ENCODE peak calls at places on chromosomes 3 and 15, in four cellular contexts. B is pancreas, X is transverse colon, C is brain microvascular endothelial cell. Q is an unnamed sample.

GRCh38 chr3:124924741-124925140 is 9.8 kb downstream of the MUC13 start:
- DNase-seq in B (no peak), X (no peak), C (no peak), Q (no peak)

GRCh38 chr3:183844606-183845005 is 19.2 kb upstream of the MAP6D1 start:
- DNase-seq in B (no peak), X (no peak), C (peak; percentile 36), Q (no peak)

GRCh38 chr15:41501191-41501917 is 7.7 kb downstream of the ITPKA start:
- DNase-seq in B (no peak), X (no peak), C (no peak), Q (peak; percentile 40)

GRCh38 chr15:31238906-31239305 is 87.7 kb upstream of the KLF13 start:
- DNase-seq in B (no peak), X (no peak), C (no peak), Q (no peak)

GRCh38 chr3:143216709-143217182 is 97.2 kb downstream of the CHST2 start:
- DNase-seq in B (no peak), X (no peak), C (no peak), Q (no peak)

GRCh38 chr15:71781179-71781964 is 29.0 kb upstream of the NR2E3 start:
- DNase-seq in B (no peak), X (no peak), C (peak; percentile 51), Q (no peak)

GRCh38 chr3:11584570-11584969 is 59.1 kb downstream of the VGLL4 start:
- DNase-seq in B (no peak), X (no peak), C (no peak), Q (no peak)

GRCh38 chr15:78682013-78682651 is 41.1 kb upstream of the CHRNB4 start:
- DNase-seq in B (no peak), X (no peak), C (no peak), Q (no peak)

GRCh38 chr3:81299486-81299885 is 462.0 kb downstream of the GBE1 start:
- DNase-seq in B (no peak), X (no peak), C (no peak), Q (no peak)

GRCh38 chr3:19972056-19972455 is 25.2 kb downstream of the RAB5A start:
- DNase-seq in B (no peak), X (no peak), C (no peak), Q (no peak)

GRCh38 chr3:88231207-88231606 is 81.4 kb downstream of the C3orf38 start:
- DNase-seq in B (no peak), X (no peak), C (no peak), Q (no peak)

GRCh38 chr3:62882676-62883228 is 7.5 kb upstream of the CADPS start:
- DNase-seq in B (no peak), X (no peak), C (no peak), Q (no peak)

GRCh38 chr15:25875551-25875950 is 12.4 kb upstream of the ATP10A start:
- DNase-seq in B (no peak), X (no peak), C (no peak), Q (no peak)

GRCh38 chr3:190375250-190375649 is 12.7 kb upstream of the CLDN16 start:
- DNase-seq in B (no peak), X (no peak), C (no peak), Q (no peak)

GRCh38 chr3:24400015-24400414 is 94.6 kb downstream of the THRB start:
- DNase-seq in B (no peak), X (no peak), C (no peak), Q (no peak)

GRCh38 chr3:107208100-107208499 is 169.1 kb upstream of the CCDC54 start:
- DNase-seq in B (no peak), X (no peak), C (peak; percentile 96), Q (no peak)

GRCh38 chr3:179651687-179652466 is 963 bp upstream of the USP13 start:
- DNase-seq in B (no peak), X (no peak), C (no peak), Q (no peak)

GRCh38 chr15:98754283-98755022 is 106.1 kb downstream of the IGF1R start:
- DNase-seq in B (no peak), X (no peak), C (no peak), Q (no peak)

GRCh38 chr3:42442640-42443039 is 32.2 kb upstream of the LYZL4 start:
- DNase-seq in B (no peak), X (no peak), C (no peak), Q (no peak)

GRCh38 chr3:190455843-190456242 is 6.1 kb upstream of the TMEM207 start:
- DNase-seq in B (no peak), X (no peak), C (no peak), Q (no peak)

GRCh38 chr3:140994316-140994715 is 52.7 kb downstream of the SLC25A36 start:
- DNase-seq in B (no peak), X (no peak), C (no peak), Q (no peak)

GRCh38 chr15:39025331-39025730 is 460.7 kb upstream of the RASGRP1 start:
- DNase-seq in B (no peak), X (no peak), C (no peak), Q (no peak)

GRCh38 chr3:13865106-13865505 is 14.8 kb downstream of the WNT7A start:
- DNase-seq in B (no peak), X (no peak), C (no peak), Q (no peak)

GRCh38 chr3:84836961-84837360 is 121.8 kb upstream of the CADM2 start:
- DNase-seq in B (peak; percentile 43), X (no peak), C (no peak), Q (no peak)

GRCh38 chr15:65339926-65340325 is 35.4 kb downstream of the RNU5B-1 start:
- DNase-seq in B (no peak), X (peak; percentile 43), C (no peak), Q (no peak)

GRCh38 chr15:74235962-74236361 is at the start of gene CCDC33:
- DNase-seq in B (no peak), X (peak; percentile 87), C (no peak), Q (peak; percentile 34)

GRCh38 chr15:66895794-66896453 is 169.5 kb upstream of the SMAD3 start:
- DNase-seq in B (no peak), X (no peak), C (no peak), Q (no peak)

GRCh38 chr3:59341441-59341840 is 291.6 kb upstream of the CFAP20DC start:
- DNase-seq in B (no peak), X (no peak), C (no peak), Q (no peak)

GRCh38 chr3:139520028-139520737 is 19.4 kb downstream of the RBP1 start:
- DNase-seq in B (no peak), X (peak; percentile 15), C (peak; percentile 24), Q (no peak)

GRCh38 chr3:166809520-166809919 is 570.6 kb downstream of the ZBBX start:
- DNase-seq in B (no peak), X (no peak), C (no peak), Q (no peak)

GRCh38 chr3:99319450-99319849 is 318.9 kb upstream of the COL8A1 start:
- DNase-seq in B (no peak), X (no peak), C (no peak), Q (no peak)

GRCh38 chr3:187795207-187795960 is 50.1 kb upstream of the BCL6 start:
- DNase-seq in B (peak; percentile 82), X (peak; percentile 48), C (no peak), Q (no peak)

DNA sequence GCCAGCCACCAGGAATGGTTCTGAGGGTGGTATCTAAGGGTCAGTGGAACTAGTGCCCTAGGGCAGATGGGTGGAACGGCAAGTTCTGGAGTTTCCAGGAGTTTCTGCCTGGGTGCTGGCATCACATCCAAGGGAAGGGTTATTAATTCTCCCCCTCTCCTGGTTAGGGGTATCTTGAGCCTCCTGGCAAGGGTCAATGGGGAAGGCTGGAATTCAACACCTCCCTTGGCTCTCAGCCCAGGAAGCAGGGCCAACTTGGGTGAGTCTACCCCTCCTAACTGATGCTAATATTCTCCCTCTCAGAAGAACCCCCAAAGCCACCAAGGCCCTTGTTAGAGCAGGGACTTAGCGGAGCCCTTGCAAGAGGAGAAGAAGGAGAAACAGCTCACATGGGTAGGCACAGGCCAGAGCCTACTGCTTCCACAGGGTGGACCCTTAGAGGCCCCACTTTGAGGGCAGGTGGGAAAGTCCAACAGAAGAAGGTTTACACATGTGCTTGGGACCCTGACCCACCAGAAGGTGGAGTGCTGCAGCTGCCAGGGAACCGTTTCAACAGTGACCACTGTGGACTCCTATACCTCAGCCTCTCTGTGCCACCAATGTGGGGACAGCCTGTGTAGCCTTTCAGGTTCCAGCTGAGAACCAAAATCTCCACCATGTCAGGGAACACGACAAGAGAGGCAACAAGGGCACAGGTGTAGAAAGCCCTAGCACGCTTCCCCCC is 3.3 kb downstream of the TMEM115 start:
- DNase-seq in B (no peak), X (no peak), C (no peak), Q (no peak)
- TF ChIP-seq CTCF in B (no peak), X (no peak), C (peak; percentile 16), Q (no peak)

GRCh38 chr15:88241461-88241860 is 15.1 kb downstream of the NTRK3 start:
- DNase-seq in B (peak; percentile 64), X (no peak), C (no peak), Q (no peak)

GRCh38 chr15:88243156-88243555 is 13.4 kb downstream of the NTRK3 start:
- DNase-seq in B (no peak), X (no peak), C (no peak), Q (no peak)

GRCh38 chr15:88242586-88242985 is 14.0 kb downstream of the NTRK3 start:
- DNase-seq in B (no peak), X (no peak), C (no peak), Q (no peak)

GRCh38 chr15:88246081-88246480 is 10.5 kb downstream of the NTRK3 start:
- DNase-seq in B (no peak), X (no peak), C (no peak), Q (no peak)

DNA sequence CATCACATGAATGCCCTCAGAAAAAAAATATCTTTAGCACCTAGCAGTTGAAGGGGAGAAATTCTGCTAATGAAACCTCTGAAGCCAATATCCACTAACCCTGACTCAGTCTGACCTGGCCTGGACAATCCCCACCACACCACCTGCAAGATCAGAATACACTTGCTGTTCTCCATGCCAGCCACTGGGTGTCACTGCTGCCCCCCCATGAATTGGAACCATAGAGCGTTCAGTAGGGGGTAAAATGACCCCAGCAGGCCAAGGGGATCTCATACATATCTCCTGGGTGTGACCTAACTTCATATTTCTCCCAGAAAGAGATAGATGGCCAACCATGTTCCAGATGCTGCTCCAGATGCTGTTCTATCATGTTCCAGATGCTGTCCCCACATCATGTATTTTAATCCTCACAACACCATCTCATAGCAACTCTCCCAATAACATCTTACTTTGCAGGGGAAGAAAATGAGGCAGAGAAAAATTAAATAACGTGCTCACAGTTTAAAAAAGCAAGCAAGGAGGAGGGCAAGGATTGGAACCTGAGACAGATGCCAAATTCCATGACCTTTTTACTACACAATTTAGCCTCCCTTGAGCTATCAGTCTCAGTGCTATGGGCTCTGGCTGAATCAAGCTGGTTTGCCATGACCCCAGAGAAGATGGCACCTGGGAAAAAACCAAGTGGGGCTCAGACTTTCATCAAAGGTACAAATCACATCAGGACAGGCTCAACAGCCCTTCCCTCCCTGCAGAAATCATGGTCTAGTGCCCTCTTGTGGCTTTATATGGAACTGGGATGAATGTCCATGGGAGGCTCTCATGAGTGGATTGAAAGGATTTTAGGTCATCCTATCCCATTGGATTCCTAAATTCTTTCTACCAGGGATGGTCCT is 12.4 kb downstream of the NTRK3 start:
- DNase-seq in B (no peak), X (no peak), C (peak; percentile 12), Q (no peak)
- TF ChIP-seq CTCF in B (peak; percentile 22), X (peak; percentile 40), C (peak; percentile 69), Q (peak; percentile 84)

GRCh38 chr15:40392986-40393948 is 10.7 kb downstream of the KNSTRN start:
- DNase-seq in B (no peak), X (no peak), C (no peak), Q (no peak)
- TF ChIP-seq CTCF in B (no peak), X (no peak), C (no peak), Q (no peak)

DNA sequence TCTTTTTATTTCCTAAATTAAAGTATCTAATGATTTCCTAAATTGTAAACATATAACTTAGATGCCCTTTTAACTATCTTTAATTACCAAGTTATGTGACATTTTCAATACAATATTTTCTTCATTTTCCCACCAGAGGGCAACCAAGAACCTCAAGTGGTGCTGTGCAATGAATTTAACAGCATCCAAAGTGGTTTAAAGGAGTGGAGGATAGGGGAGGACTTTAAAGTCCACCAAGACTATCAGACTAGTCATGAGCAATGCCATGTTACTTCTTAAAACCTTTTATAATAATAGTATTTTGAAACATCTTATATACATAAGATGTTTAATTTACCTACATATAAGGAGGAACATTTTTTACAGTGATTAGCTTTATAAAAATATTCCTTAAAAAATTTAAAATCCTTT is 74.4 kb downstream of the DLG1 start:
- DNase-seq in B (no peak), X (no peak), C (no peak), Q (peak; percentile 19)
- TF ChIP-seq CTCF in B (no peak), X (peak; percentile 59), C (peak; percentile 63), Q (peak; percentile 51)